ENCODE peak calls at places on chromosomes 3 and 15, in nine cellular contexts. P, O, B, T, H, G, Y, F and U are unnamed samples.

GRCh38 chr3:148202386-148202785 is 495.3 kb upstream of the AGTR1 start:
- DNase-seq in B (no peak), O (no peak), H (no peak), T (peak), F (no peak), Y (no peak), P (no peak), G (peak), U (no peak)

GRCh38 chr15:47194718-47195117 is 522.6 kb upstream of the SEMA6D start:
- DNase-seq in H (no peak), B (no peak), O (peak), Y (peak), G (peak), P (peak), T (peak), F (peak), U (no peak)

GRCh38 chr3:112782481-112782880 is 64.2 kb downstream of the CD200R1L start:
- DNase-seq in F (no peak), Y (no peak), P (no peak), O (no peak), H (no peak), T (no peak), G (no peak), B (no peak), U (no peak)

GRCh38 chr3:152060701-152061100 is 187.3 kb downstream of the SUCNR1 start:
- DNase-seq in H (no peak), Y (no peak), O (no peak), F (no peak), P (no peak), G (peak), T (peak), B (no peak), U (no peak)

GRCh38 chr3:53939081-53939582 is 47.5 kb upstream of the SELENOK start:
- DNase-seq in F (no peak), Y (no peak), T (peak), O (no peak), P (no peak), G (peak), B (no peak), H (no peak), U (no peak)

GRCh38 chr3:51860703-51861665 is at the start of gene IQCF2:
- DNase-seq in H (no peak), B (no peak), O (no peak), F (no peak), T (no peak), G (peak), Y (no peak), P (no peak), U (no peak)

GRCh38 chr15:73571346-73571745 is 61.8 kb downstream of the NPTN start:
- DNase-seq in Y (no peak), H (no peak), T (no peak), B (no peak), O (no peak), P (no peak), G (no peak), F (no peak), U (no peak)

GRCh38 chr3:134638385-134639020 is 12.3 kb downstream of the KY start:
- DNase-seq in H (no peak), O (no peak), B (no peak), Y (no peak), F (no peak), P (no peak), T (no peak), G (peak), U (no peak)

GRCh38 chr15:76663529-76663928 is 241.6 kb downstream of the SCAPER start:
- DNase-seq in G (no peak), H (no peak), T (no peak), F (no peak), B (no peak), P (no peak), O (no peak), Y (no peak), U (no peak)

GRCh38 chr15:25811481-25811906 is 51.6 kb downstream of the ATP10A start:
- DNase-seq in B (no peak), P (no peak), O (no peak), H (no peak), Y (no peak), T (no peak), G (no peak), F (peak), U (no peak)

GRCh38 chr3:112639451-112640332 is 1.3 kb downstream of the CCDC80 start:
- DNase-seq in F (no peak), P (no peak), G (peak), H (no peak), O (no peak), Y (no peak), T (no peak), B (no peak), U (no peak)

GRCh38 chr15:67188551-67189218 is 65.8 kb downstream of the AAGAB start:
- DNase-seq in H (no peak), P (no peak), G (no peak), T (no peak), O (no peak), Y (peak), F (no peak), B (no peak), U (no peak)

GRCh38 chr15:89652666-89653065 is 2.6 kb downstream of the KIF7 start:
- DNase-seq in B (no peak), F (no peak), T (no peak), G (no peak), Y (no peak), H (no peak), O (no peak), P (no peak), U (no peak)